ENCODE peak calls at places on chromosomes 7 and 10, in six cellular contexts. N, Q, Y, C, W and U are unnamed samples.

GRCh38 chr10:64369885-64370773 is 848.9 kb downstream of the REEP3 start:
- DNase-seq in W (no peak), N (no peak), C (no peak), Y (no peak), Q (no peak), U (no peak)

GRCh38 chr10:124647421-124648130 is 96.6 kb downstream of the FAM53B start:
- DNase-seq in Y (peak), C (no peak), N (peak), Q (no peak), W (no peak), U (peak)

GRCh38 chr7:4641091-4641666 is 40.9 kb upstream of the FOXK1 start:
- DNase-seq in N (no peak), Y (no peak), W (no peak), C (no peak), Q (no peak), U (no peak)

GRCh38 chr7:129661645-129662182 is 50.2 kb downstream of the NRF1 start:
- DNase-seq in C (no peak), Y (no peak), N (no peak), Q (no peak), W (no peak), U (no peak)

GRCh38 chr7:98284335-98285036 is 3.0 kb downstream of the BRI3 start:
- DNase-seq in N (peak), Y (peak), W (no peak), Q (no peak), C (peak), U (peak)

GRCh38 chr10:86349940-86350630 is 16.5 kb downstream of the GRID1 start:
- DNase-seq in C (no peak), Y (no peak), W (no peak), Q (no peak), N (no peak), U (no peak)

GRCh38 chr7:99562832-99563231 is 4.4 kb downstream of the ZNF655 start:
- DNase-seq in Y (peak), N (peak), W (no peak), C (no peak), Q (no peak), U (peak)

GRCh38 chr10:95327367-95327766 is 36.6 kb upstream of the PDLIM1 start:
- DNase-seq in Y (no peak), N (peak), C (no peak), Q (no peak), W (no peak), U (peak)

GRCh38 chr7:119594956-119595355 is 678.0 kb upstream of the KCND2 start:
- DNase-seq in N (no peak), W (no peak), Q (no peak), Y (peak), C (peak), U (no peak)

GRCh38 chr10:101835406-101835805 is 8.2 kb downstream of the KCNIP2 start:
- DNase-seq in Q (no peak), Y (no peak), W (no peak), N (no peak), C (no peak), U (no peak)

GRCh38 chr10:111873041-111873440 is 310.5 kb downstream of the GPAM start:
- DNase-seq in Y (no peak), N (no peak), C (no peak), W (no peak), Q (no peak), U (no peak)

GRCh38 chr7:29609162-29610030 is 45.8 kb downstream of the PRR15 start:
- DNase-seq in N (no peak), C (peak), Q (peak), Y (peak), W (peak), U (peak)

GRCh38 chr7:80372415-80372814 is 139.4 kb downstream of the GNAT3 start:
- DNase-seq in Y (peak), N (peak), C (no peak), Q (no peak), W (no peak), U (peak)

GRCh38 chr10:49608925-49609282 is 1.2 kb upstream of the SLC18A3 start:
- DNase-seq in C (peak), Q (no peak), W (no peak), Y (no peak), N (no peak), U (no peak)

GRCh38 chr10:63506554-63506953 is 14.6 kb upstream of the REEP3 start:
- DNase-seq in Q (no peak), W (no peak), N (no peak), C (no peak), Y (no peak), U (no peak)

GRCh38 chr10:61464461-61465215 is 11.5 kb upstream of the TMEM26 start:
- DNase-seq in N (peak), C (no peak), Q (no peak), Y (no peak), W (no peak), U (peak)

GRCh38 chr10:83908506-83908905 is 230.8 kb upstream of the GHITM start:
- DNase-seq in C (no peak), N (no peak), Q (no peak), Y (peak), W (peak), U (no peak)

GRCh38 chr10:78436706-78437406 is 403.2 kb downstream of the RPS24 start:
- DNase-seq in C (no peak), N (no peak), Q (no peak), Y (no peak), W (no peak), U (no peak)

GRCh38 chr10:78434886-78435285 is 401.2 kb downstream of the RPS24 start:
- DNase-seq in N (no peak), C (no peak), Y (no peak), W (no peak), Q (no peak), U (no peak)

GRCh38 chr10:78433722-78434535 is 400.3 kb downstream of the RPS24 start:
- DNase-seq in N (no peak), W (no peak), C (no peak), Q (no peak), Y (no peak), U (no peak)

GRCh38 chr10:78436223-78436575 is 402.5 kb downstream of the RPS24 start:
- DNase-seq in N (no peak), Y (peak), Q (no peak), C (no peak), W (no peak), U (no peak)

GRCh38 chr10:78435484-78436222 is 402.0 kb downstream of the RPS24 start:
- DNase-seq in Q (no peak), Y (no peak), N (no peak), W (no peak), C (no peak), U (no peak)
- H3K18ac ChIP-seq in Q (no peak), Y (peak), N (no peak), W (peak), C (no peak), U (peak)

GRCh38 chr10:78779339-78779955 is 289.3 kb upstream of the ZMIZ1 start:
- DNase-seq in Q (no peak), N (no peak), W (no peak), Y (no peak), C (no peak), U (no peak)

GRCh38 chr10:78777466-78778256 is 291.1 kb upstream of the ZMIZ1 start:
- DNase-seq in Y (peak), N (peak), W (no peak), C (no peak), Q (no peak), U (peak)

GRCh38 chr10:78776746-78777145 is 292.0 kb upstream of the ZMIZ1 start:
- DNase-seq in C (no peak), Y (no peak), N (no peak), W (no peak), Q (no peak), U (no peak)

GRCh38 chr10:78780551-78780961 is 288.2 kb upstream of the ZMIZ1 start:
- DNase-seq in C (no peak), N (no peak), Y (no peak), W (no peak), Q (no peak), U (no peak)

GRCh38 chr10:78778446-78779338 is 290.1 kb upstream of the ZMIZ1 start:
- DNase-seq in Y (no peak), C (no peak), W (no peak), Q (no peak), N (no peak), U (no peak)
- H3K18ac ChIP-seq in Y (no peak), C (no peak), W (peak), Q (no peak), N (no peak), U (no peak)

GRCh38 chr7:726084-726853 is at the start of gene DNAAF5:
- DNase-seq in Q (peak), N (peak), Y (peak), W (peak), C (peak), U (peak)
- H3K18ac ChIP-seq in Q (peak), N (no peak), Y (peak), W (peak), C (peak), U (peak)

GRCh38 chr7:100837099-100837836 is 9.9 kb upstream of the EPHB4 start:
- DNase-seq in C (peak), Y (peak), N (peak), W (peak), Q (peak), U (peak)

GRCh38 chr7:100839361-100839760 is 12.0 kb upstream of the EPHB4 start:
- DNase-seq in N (no peak), Y (no peak), Q (no peak), C (no peak), W (no peak), U (no peak)

GRCh38 chr7:100836812-100837098 is 9.4 kb upstream of the EPHB4 start:
- DNase-seq in W (no peak), Y (no peak), C (no peak), N (no peak), Q (no peak), U (no peak)

GRCh38 chr7:100832281-100832633 is 4.9 kb upstream of the EPHB4 start:
- DNase-seq in Q (no peak), C (no peak), W (no peak), Y (no peak), N (no peak), U (no peak)

GRCh38 chr7:100835903-100836811 is 8.8 kb upstream of the EPHB4 start:
- DNase-seq in Q (peak), W (peak), N (no peak), C (peak), Y (peak), U (no peak)
- H3K18ac ChIP-seq in Q (peak), W (peak), N (no peak), C (peak), Y (peak), U (peak)

GRCh38 chr10:3469639-3470020 is 297.0 kb upstream of the PITRM1 start:
- DNase-seq in N (no peak), C (no peak), Q (no peak), Y (no peak), W (no peak), U (no peak)
- H3K18ac ChIP-seq in N (peak), C (no peak), Q (no peak), Y (no peak), W (peak), U (peak)